ENCODE peak calls at places on chromosomes 1 and 21, in seven cellular contexts. T is H9, Y is stomach, R is GM23248, F is heart left ventricle, X is fibroblast of lung, P is astrocyte. C is an unnamed sample. For H3K4me1, the result is how much of the 10 kb centered on the place peaks cover.

GRCh38 chr1:244273262-244273844 is 178.4 kb downstream of the ADSS2 start:
- DNase-seq in X (no peak), R (no peak), Y (no peak), T (no peak), P (no peak), F (no peak), C (no peak)

GRCh38 chr1:23561813-23562100 is 2.5 kb upstream of the ID3 start:
- DNase-seq in X (no peak), Y (no peak), R (peak), T (no peak), P (peak), F (no peak), C (no peak)

GRCh38 chr1:41653574-41653973 is 169.1 kb upstream of the EDN2 start:
- DNase-seq in F (no peak), P (no peak), R (no peak), Y (no peak), X (no peak), T (no peak), C (no peak)

GRCh38 chr1:50970927-50971582 is 1.0 kb downstream of the CDKN2C start:
- DNase-seq in R (peak), Y (no peak), T (no peak), P (no peak), X (peak), F (no peak), C (no peak)

GRCh38 chr1:206631085-206631509 is 4.2 kb upstream of the DYRK3 start:
- DNase-seq in P (peak), R (peak), T (peak), X (peak), Y (peak), F (no peak), C (peak)

GRCh38 chr21:43204638-43205037 is 35.8 kb downstream of the CRYAA start:
- DNase-seq in F (no peak), R (no peak), X (no peak), Y (no peak), P (no peak), T (no peak), C (no peak)

GRCh38 chr1:44676484-44677200 is 2.1 kb downstream of the ARMH1 start:
- DNase-seq in T (no peak), P (peak), Y (no peak), F (no peak), R (peak), X (peak), C (no peak)

GRCh38 chr1:229048896-229049295 is 222.0 kb upstream of the RAB4A start:
- DNase-seq in X (no peak), P (no peak), R (no peak), T (no peak), Y (no peak), F (no peak), C (no peak)

GRCh38 chr1:12142891-12143630 is 23.7 kb upstream of the TNFRSF1B start:
- DNase-seq in F (peak), T (no peak), Y (no peak), R (no peak), P (no peak), X (no peak), C (peak)

GRCh38 chr21:42521384-42521783 is 7.7 kb downstream of the SLC37A1 start:
- DNase-seq in T (no peak), P (no peak), Y (no peak), R (no peak), F (no peak), X (no peak), C (no peak)

GRCh38 chr1:53636621-53637171 is 102.3 kb downstream of the GLIS1 start:
- DNase-seq in X (no peak), Y (peak), F (no peak), P (no peak), R (no peak), T (peak), C (no peak)

GRCh38 chr1:18948913-18949688 is 7.4 kb downstream of the IFFO2 start:
- DNase-seq in T (no peak), F (no peak), R (peak), X (peak), Y (peak), P (peak), C (peak)

GRCh38 chr1:98253145-98253544 is 332.3 kb upstream of the DPYD start:
- DNase-seq in X (no peak), Y (no peak), F (no peak), T (peak), P (no peak), R (no peak), C (no peak)

GRCh38 chr21:21057349-21058062 is 59.3 kb downstream of the NCAM2 start:
- DNase-seq in P (no peak), Y (no peak), R (no peak), T (no peak), X (no peak), F (no peak), C (no peak)

GRCh38 chr1:72851597-72851996 is 569.3 kb upstream of the NEGR1 start:
- DNase-seq in T (no peak), X (no peak), F (no peak), R (no peak), P (no peak), Y (no peak), C (no peak)

GRCh38 chr1:157597959-157598667 is at the start of gene FCRL4:
- DNase-seq in T (no peak), F (no peak), Y (no peak), R (no peak), X (no peak), P (no peak), C (no peak)

GRCh38 chr1:224589006-224589405 is 27.1 kb upstream of the CNIH3 start:
- DNase-seq in R (peak), P (peak), Y (no peak), T (no peak), X (peak), F (no peak), C (no peak)

GRCh38 chr1:209641216-209642181 is 10.7 kb downstream of the LAMB3 start:
- DNase-seq in X (peak), Y (no peak), P (no peak), R (no peak), F (peak), T (no peak), C (peak)

GRCh38 chr1:63984257-63984626 is 210.4 kb downstream of the ROR1 start:
- DNase-seq in P (peak), F (no peak), Y (no peak), T (no peak), R (peak), X (peak), C (no peak)

GRCh38 chr1:3515774-3516480 is 61.5 kb downstream of the ARHGEF16 start:
- DNase-seq in R (no peak), T (no peak), X (no peak), Y (no peak), F (no peak), P (peak), C (no peak)

GRCh38 chr1:220962031-220962751 is 82.9 kb downstream of the HLX start:
- DNase-seq in Y (no peak), P (peak), F (no peak), R (peak), T (no peak), X (peak), C (no peak)

GRCh38 chr1:161046574-161047167 is 894 bp upstream of the USF1 start:
- DNase-seq in F (no peak), R (no peak), T (no peak), Y (no peak), P (no peak), X (no peak), C (no peak)

GRCh38 chr1:216346521-216346920 is 76.7 kb downstream of the USH2A start:
- DNase-seq in F (no peak), T (no peak), P (no peak), X (no peak), Y (no peak), R (peak), C (no peak)

GRCh38 chr1:119564548-119564947 is 57.5 kb downstream of the HSD3B1 start:
- DNase-seq in R (no peak), F (no peak), T (no peak), P (no peak), X (no peak), Y (no peak), C (no peak)

GRCh38 chr1:160935527-160936258 is 18.9 kb downstream of the ITLN2 start:
- DNase-seq in R (no peak), F (no peak), T (no peak), Y (no peak), X (no peak), P (no peak), C (no peak)

GRCh38 chr1:2121071-2121691 is 71.0 kb downstream of the PRKCZ start:
- DNase-seq in P (no peak), Y (no peak), F (peak), T (no peak), R (no peak), X (no peak), C (peak)

GRCh38 chr1:36126005-36126716 is 1.1 kb upstream of the COL8A2 start:
- DNase-seq in F (no peak), R (no peak), Y (no peak), X (no peak), T (no peak), P (no peak), C (no peak)

GRCh38 chr1:91020967-91021685 is 709 bp downstream of the ZNF644 start:
- DNase-seq in F (peak), Y (peak), X (peak), P (peak), R (peak), T (peak), C (peak)

GRCh38 chr1:245096330-245097066 is 58.3 kb upstream of the KIF26B start:
- DNase-seq in R (no peak), Y (no peak), T (no peak), X (no peak), F (no peak), P (no peak), C (no peak)

GRCh38 chr1:205599667-205600042 is 32.2 kb downstream of the ELK4 start:
- DNase-seq in Y (no peak), T (no peak), F (no peak), R (no peak), P (no peak), X (no peak), C (no peak)

GRCh38 chr1:58909162-58909560 is 125.3 kb upstream of the JUN start:
- DNase-seq in X (peak), F (no peak), R (peak), T (no peak), Y (no peak), P (peak), C (no peak)

GRCh38 chr1:170214980-170215910 is 69.5 kb downstream of the NTMT2 start:
- DNase-seq in F (no peak), P (no peak), Y (no peak), X (peak), T (no peak), R (peak), C (peak)

GRCh38 chr1:205480349-205481278 is 23.9 kb upstream of the CDK18 start:
- DNase-seq in R (no peak), X (no peak), P (no peak), T (no peak), Y (no peak), F (no peak), C (no peak)

GRCh38 chr1:184199036-184199796 is 147.7 kb downstream of the TSEN15 start:
- DNase-seq in F (no peak), R (peak), P (peak), X (no peak), Y (no peak), T (no peak), C (no peak)

GRCh38 chr1:10791117-10791951 is 5.1 kb downstream of the CASZ1 start:
- DNase-seq in Y (no peak), P (no peak), F (no peak), T (no peak), X (no peak), R (no peak), C (no peak)
- H3K4me1 ChIP-seq in Y (under half), P (under half), F (under half), T (under half), X (under half), R (under half), C (under half)

DNA sequence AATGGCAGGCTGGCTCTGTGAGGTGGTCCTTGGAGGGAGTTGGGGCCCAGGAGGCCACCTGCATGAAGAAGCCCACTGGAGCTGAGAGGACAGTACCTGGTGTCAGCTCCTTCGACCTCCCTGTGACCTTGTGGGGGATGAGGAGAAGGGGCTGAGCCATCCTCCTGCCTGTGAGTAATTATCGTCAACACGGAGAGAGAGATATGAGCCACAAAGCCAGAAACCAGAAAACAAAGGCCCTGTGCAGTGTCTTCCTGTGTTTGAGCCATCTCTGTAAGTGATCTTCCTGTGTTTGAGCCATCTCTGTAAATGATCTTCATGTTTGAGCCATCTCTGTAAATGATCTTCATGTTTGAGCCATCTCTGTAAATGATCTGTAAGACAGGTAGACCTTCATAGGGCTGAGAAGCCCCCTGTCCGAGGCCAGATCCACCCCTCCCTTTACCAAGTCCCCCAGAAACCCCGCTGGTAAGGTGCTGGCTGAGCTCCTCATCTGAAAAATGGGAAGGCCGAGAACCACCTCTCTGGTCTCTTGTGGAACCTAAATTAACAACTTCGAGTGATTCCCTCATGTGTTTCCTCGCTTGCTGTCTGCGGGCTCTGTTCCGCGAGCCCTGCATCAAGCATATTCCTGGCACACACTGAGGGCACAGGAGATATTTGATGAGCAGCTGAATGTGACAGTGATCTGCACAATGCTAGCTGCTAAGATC is 126.1 kb downstream of the CAMTA1 start:
- DNase-seq in P (no peak), R (no peak), T (peak), Y (no peak), X (no peak), F (no peak), C (no peak)
- H3K4me1 ChIP-seq in P (under half), R (under half), T (under half), Y (under half), X (under half), F (under half), C (under half)

DNA sequence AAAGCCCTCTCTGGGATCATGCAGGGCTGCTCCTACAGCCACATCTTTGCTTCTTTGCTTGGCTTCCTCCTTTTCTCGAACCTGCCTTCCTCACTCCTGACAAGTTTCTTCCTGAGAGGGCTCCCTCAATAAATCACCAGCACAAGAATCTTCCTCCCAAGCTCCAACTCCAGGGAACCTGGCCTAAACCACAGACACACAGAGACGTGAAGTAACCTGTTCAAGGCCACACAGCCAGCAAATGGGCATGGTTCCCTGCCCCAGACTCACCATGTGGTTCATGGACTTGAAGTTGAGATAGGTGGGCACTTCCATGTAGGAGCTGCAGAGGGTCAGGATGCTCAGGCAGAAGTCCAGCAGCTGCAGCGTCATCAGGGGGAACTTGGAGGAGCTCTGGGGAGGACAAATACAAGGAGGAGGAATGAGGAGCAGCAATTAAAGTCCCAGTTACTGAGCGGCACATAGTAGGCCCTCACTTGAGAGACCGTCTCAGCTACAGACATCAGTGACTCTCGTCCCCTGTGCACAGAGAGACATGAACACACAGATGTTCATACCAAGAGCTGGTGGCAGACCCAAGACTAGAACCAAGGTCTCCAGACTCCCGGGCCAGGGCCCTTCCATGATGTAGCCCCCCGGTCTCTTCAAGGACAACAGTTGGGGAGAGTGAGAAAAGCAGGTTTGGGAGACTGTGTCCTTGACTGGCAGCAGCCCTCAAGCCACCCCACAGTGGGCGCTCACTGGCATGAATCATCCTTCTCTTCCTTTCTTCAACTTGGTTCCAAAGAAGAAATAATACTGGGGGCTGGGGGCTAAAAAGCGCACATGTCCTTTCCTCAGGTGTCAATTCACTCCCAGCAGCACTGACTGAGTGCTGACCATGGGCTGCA is 15.5 kb upstream of the MATN1 start:
- DNase-seq in F (no peak), X (no peak), R (no peak), P (no peak), Y (no peak), T (no peak), C (no peak)
- H3K4me1 ChIP-seq in F (under half), X (under half), R (under half), P (under half), Y (under half), T (under half), C (under half)

GRCh38 chr1:65062339-65062738 is 85.7 kb upstream of the AK4 start:
- DNase-seq in F (no peak), X (no peak), T (no peak), R (no peak), P (no peak), Y (no peak), C (no peak)
- H3K4me1 ChIP-seq in F (under half), X (under half), T (under half), R (under half), P (under half), Y (under half), C (under half)

GRCh38 chr1:234983554-234983911 is 145.1 kb downstream of the TOMM20 start:
- DNase-seq in X (no peak), Y (no peak), F (no peak), T (no peak), P (no peak), R (no peak), C (no peak)
- H3K4me1 ChIP-seq in X (half or more), Y (half or more), F (half or more), T (under half), P (half or more), R (half or more), C (under half)

GRCh38 chr1:155125946-155126493 is 1.7 kb upstream of the EFNA1 start:
- DNase-seq in R (peak), F (peak), Y (peak), T (peak), X (peak), P (no peak), C (peak)

GRCh38 chr1:155124503-155125463 is 2.9 kb upstream of the EFNA1 start:
- DNase-seq in F (no peak), X (no peak), P (peak), R (no peak), Y (peak), T (peak), C (no peak)

GRCh38 chr1:155126494-155127104 is 1.1 kb upstream of the EFNA1 start:
- DNase-seq in P (peak), X (peak), Y (peak), F (no peak), T (peak), R (peak), C (peak)

GRCh38 chr1:155127105-155127671 is 488 bp upstream of the EFNA1 start:
- DNase-seq in X (peak), R (peak), F (no peak), T (peak), P (peak), Y (peak), C (peak)

GRCh38 chr1:155125511-155125945 is 2.1 kb upstream of the EFNA1 start:
- DNase-seq in P (no peak), T (peak), R (no peak), Y (no peak), F (no peak), X (no peak), C (no peak)
- H3K4me1 ChIP-seq in P (under half), T (under half), R (under half), Y (under half), F (under half), X (under half), C (under half)

DNA sequence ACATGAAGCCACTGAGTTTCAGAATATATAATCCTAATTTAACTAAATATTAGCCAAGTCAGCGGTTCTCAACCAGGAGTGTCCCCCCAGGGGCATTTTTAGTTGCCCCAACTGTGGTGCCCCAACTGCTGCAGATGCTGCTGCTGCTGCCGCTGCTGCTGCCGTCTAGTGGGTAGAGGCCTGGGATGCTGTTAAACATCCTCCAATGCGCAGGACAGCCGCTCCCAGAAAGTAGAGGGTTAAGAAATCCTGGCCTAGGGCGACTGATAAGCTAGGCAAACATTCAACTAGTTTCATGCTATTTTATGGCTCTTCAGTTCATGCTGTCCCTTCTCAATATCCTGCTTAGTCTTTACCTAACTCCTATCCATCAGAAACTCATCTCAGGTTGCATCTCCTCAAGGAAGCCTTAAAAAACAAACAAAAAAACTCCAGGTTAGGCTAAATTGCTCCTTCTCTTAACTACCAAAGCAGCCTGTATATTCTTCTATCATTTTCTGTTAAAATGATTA is 9.9 kb upstream of the DCAF6 start:
- DNase-seq in R (no peak), T (peak), P (no peak), F (no peak), Y (peak), X (no peak), C (no peak)
- H3K4me1 ChIP-seq in R (under half), T (under half), P (under half), F (under half), Y (under half), X (under half), C (under half)

GRCh38 chr1:208163542-208163941 is 80.6 kb downstream of the PLXNA2 start:
- DNase-seq in P (no peak), F (no peak), T (no peak), X (no peak), Y (no peak), R (no peak), C (no peak)
- H3K4me1 ChIP-seq in P (under half), F (under half), T (under half), X (under half), Y (under half), R (half or more), C (under half)